ENCODE peak calls at places on chromosomes 4 and X, in seven cellular contexts. V is Calu3, E is MCF 10A, Q is left ventricle myocardium inferior, T is fibroblast of mammary gland, P is astrocyte of the spinal cord, W is esophagus squamous epithelium. U is an unnamed sample.

GRCh38 chr4:52861171-52861873 is 795 bp upstream of the RASL11B start:
- DNase-seq in V (no peak), E (no peak), Q (no peak), T (no peak), P (no peak), W (no peak), U (no peak)

GRCh38 chr4:156422576-156422975 is 468.9 kb upstream of the CTSO start:
- DNase-seq in V (no peak), E (no peak), Q (no peak), T (no peak), P (no peak), W (no peak), U (no peak)

GRCh38 chr4:70688795-70689231 is 481 bp downstream of the UTP3 start:
- DNase-seq in V (no peak), E (no peak), Q (no peak), T (no peak), P (no peak), W (no peak), U (no peak)

GRCh38 chr4:38753021-38753806 is 29.6 kb downstream of the TLR10 start:
- DNase-seq in V (peak), E (peak), Q (peak), T (peak), P (peak), W (no peak), U (no peak)

GRCh38 chrX:19389217-19389616 is 45.5 kb downstream of the PDHA1 start:
- DNase-seq in V (no peak), E (no peak), Q (no peak), T (no peak), P (no peak), W (no peak), U (no peak)

GRCh38 chr4:74449571-74450297 is 4.8 kb downstream of the AREG start:
- DNase-seq in V (no peak), E (peak), Q (no peak), T (peak), P (peak), W (no peak), U (no peak)

GRCh38 chr4:122688529-122688928 is 44.0 kb upstream of the BBS12 start:
- DNase-seq in V (no peak), E (no peak), Q (no peak), T (no peak), P (no peak), W (no peak), U (no peak)

GRCh38 chr4:31041385-31041784 is 321.2 kb downstream of the PCDH7 start:
- DNase-seq in V (no peak), E (no peak), Q (no peak), T (no peak), P (no peak), W (no peak), U (no peak)

GRCh38 chr4:109164011-109164410 is 138.4 kb downstream of the COL25A1 start:
- DNase-seq in V (peak), E (peak), Q (no peak), T (no peak), P (no peak), W (no peak), U (no peak)

GRCh38 chrX:149845385-149845784 is 35.6 kb upstream of the MAGEA8 start:
- DNase-seq in V (no peak), E (no peak), Q (no peak), T (no peak), P (no peak), W (no peak), U (no peak)

GRCh38 chr4:3252831-3253641 is 4.1 kb downstream of the MSANTD1 start:
- DNase-seq in V (no peak), E (no peak), Q (peak), T (no peak), P (no peak), W (no peak), U (peak)

GRCh38 chrX:41300758-41301437 is 33.1 kb upstream of the DDX3X start:
- DNase-seq in V (no peak), E (peak), Q (no peak), T (peak), P (peak), W (no peak), U (no peak)

GRCh38 chr4:17785858-17786257 is 4.4 kb upstream of the FAM184B start:
- DNase-seq in V (no peak), E (no peak), Q (no peak), T (no peak), P (no peak), W (no peak), U (no peak)

GRCh38 chrX:154436597-154437397 is at the start of gene GDI1:
- DNase-seq in V (peak), E (peak), Q (peak), T (peak), P (peak), W (no peak), U (no peak)

GRCh38 chr4:93814141-93814540 is 14.4 kb upstream of the ATOH1 start:
- DNase-seq in V (no peak), E (peak), Q (no peak), T (no peak), P (no peak), W (no peak), U (no peak)

GRCh38 chr4:54840992-54841768 is 183.4 kb downstream of the KIT start:
- DNase-seq in V (peak), E (peak), Q (no peak), T (peak), P (peak), W (no peak), U (no peak)

GRCh38 chr4:183966371-183966770 is 61.3 kb downstream of the STOX2 start:
- DNase-seq in V (no peak), E (peak), Q (no peak), T (no peak), P (no peak), W (no peak), U (no peak)

GRCh38 chrX:114675365-114675764 is 91.5 kb downstream of the HTR2C start:
- DNase-seq in V (no peak), E (peak), Q (no peak), T (peak), P (peak), W (no peak), U (no peak)

GRCh38 chrX:132818638-132819037 is 139.8 kb downstream of the HS6ST2 start:
- DNase-seq in V (no peak), E (no peak), Q (no peak), T (no peak), P (no peak), W (no peak), U (no peak)

GRCh38 chr4:71229477-71230257 is 109.2 kb upstream of the SLC4A4 start:
- DNase-seq in V (peak), E (peak), Q (no peak), T (peak), P (peak), W (no peak), U (no peak)

GRCh38 chr4:2042207-2042946 is 16.8 kb upstream of the NAT8L start:
- DNase-seq in V (peak), E (no peak), Q (no peak), T (no peak), P (no peak), W (no peak), U (no peak)
- TF ChIP-seq CTCF in V (no peak), E (no peak), Q (no peak), T (no peak), P (no peak), W (no peak), U (peak)

GRCh38 chr4:85127653-85128052 is 161.2 kb upstream of the WDFY3 start:
- DNase-seq in V (peak), E (peak), Q (no peak), T (peak), P (peak), W (no peak), U (peak)
- TF ChIP-seq CTCF in V (peak), E (peak), Q (peak), T (peak), P (peak), W (no peak), U (peak)

GRCh38 chrX:43953218-43953617 is 20.0 kb downstream of the NDP start:
- DNase-seq in V (no peak), E (no peak), Q (no peak), T (peak), P (peak), W (no peak), U (no peak)

GRCh38 chrX:43949669-43950068 is 23.5 kb downstream of the NDP start:
- DNase-seq in V (peak), E (no peak), Q (peak), T (no peak), P (no peak), W (no peak), U (no peak)
- TF ChIP-seq CTCF in V (no peak), E (no peak), Q (peak), T (peak), P (peak), W (no peak), U (peak)

DNA sequence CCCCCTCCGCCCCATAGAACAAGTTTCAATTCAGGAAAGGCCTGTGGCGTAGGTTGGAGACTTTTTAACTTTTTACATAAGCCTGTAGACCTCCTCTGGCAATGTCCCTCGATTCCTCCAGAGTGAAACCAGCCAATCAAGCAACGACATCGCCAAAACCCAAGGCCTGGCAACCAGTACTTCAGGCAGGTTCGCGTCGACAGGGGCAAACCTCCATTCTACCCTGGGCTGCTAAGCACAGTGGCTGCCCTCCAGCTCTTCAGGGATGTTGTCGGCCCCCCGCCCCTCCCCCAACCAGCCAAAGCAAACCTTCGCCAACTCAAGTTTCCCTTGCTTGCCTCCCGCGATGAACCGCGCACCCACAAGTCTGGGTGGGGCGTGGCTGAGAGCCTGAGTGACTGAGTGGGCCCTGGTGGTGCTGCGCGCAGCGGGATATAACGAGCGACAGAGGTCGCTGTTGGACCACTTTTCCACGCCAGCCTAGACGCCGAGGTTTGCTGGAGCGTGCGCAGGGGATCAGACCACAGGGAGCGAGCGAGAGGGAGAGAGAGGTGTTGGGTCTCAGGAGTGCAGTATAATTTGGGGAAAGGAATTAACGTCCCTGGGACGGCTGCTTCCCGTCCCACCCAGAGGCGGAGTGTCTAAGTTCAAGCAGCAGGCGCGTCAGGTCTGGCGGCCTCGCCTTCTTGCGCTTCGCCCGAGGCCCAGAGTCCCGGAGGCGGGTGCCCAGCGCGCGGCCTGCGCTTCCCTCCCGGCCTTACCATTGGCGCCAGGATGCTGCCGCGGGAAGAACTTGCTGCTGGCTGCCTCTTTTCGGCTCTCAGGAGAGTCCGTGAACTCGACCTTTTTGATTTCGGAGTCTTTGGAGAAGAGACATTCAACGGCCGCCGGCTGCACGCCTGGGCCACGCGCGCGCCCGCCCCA is 9.0 kb upstream of the PITX2 start:
- DNase-seq in V (peak), E (peak), Q (peak), T (peak), P (peak), W (no peak), U (no peak)
- TF ChIP-seq CTCF in V (peak), E (peak), Q (peak), T (peak), P (peak), W (peak), U (peak)

GRCh38 chr4:127482049-127482448 is 150.7 kb upstream of the INTU start:
- DNase-seq in V (no peak), E (no peak), Q (no peak), T (peak), P (no peak), W (no peak), U (no peak)

GRCh38 chr4:127484101-127484500 is 148.7 kb upstream of the INTU start:
- DNase-seq in V (no peak), E (no peak), Q (no peak), T (no peak), P (no peak), W (no peak), U (no peak)

GRCh38 chr4:127479031-127479622 is 153.6 kb upstream of the INTU start:
- DNase-seq in V (no peak), E (peak), Q (no peak), T (peak), P (peak), W (no peak), U (no peak)
- TF ChIP-seq CTCF in V (no peak), E (peak), Q (peak), T (peak), P (peak), W (no peak), U (peak)

DNA sequence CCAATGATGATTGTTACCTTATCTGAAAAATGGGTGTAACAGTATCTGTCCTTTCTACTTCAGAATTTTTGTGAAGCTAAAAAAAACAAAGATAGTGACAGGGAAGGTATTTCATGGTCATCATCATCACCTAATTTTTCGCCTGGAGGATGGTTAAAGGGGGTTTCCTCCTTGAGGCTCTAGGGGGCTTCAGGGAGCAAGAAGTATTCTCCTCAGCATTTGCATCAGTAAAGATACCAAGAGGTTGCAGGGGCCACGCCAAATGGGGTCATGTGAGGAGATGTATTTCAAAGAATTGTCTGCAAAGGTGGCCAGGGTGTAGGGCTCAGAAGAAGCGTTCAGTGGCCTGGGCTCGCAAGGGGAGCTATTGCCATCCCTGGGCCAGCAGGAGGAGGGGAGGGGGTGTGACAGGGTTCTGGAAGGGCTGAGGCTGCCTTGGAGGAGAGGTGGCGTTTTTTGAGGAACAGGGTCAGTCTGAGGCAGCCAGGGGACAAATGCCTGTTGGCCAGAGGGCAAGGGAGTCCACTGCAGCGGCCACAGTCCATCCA is 7.3 kb upstream of the NSG1 start:
- DNase-seq in V (no peak), E (no peak), Q (no peak), T (no peak), P (no peak), W (no peak), U (peak)
- TF ChIP-seq CTCF in V (no peak), E (no peak), Q (no peak), T (no peak), P (no peak), W (no peak), U (no peak)

DNA sequence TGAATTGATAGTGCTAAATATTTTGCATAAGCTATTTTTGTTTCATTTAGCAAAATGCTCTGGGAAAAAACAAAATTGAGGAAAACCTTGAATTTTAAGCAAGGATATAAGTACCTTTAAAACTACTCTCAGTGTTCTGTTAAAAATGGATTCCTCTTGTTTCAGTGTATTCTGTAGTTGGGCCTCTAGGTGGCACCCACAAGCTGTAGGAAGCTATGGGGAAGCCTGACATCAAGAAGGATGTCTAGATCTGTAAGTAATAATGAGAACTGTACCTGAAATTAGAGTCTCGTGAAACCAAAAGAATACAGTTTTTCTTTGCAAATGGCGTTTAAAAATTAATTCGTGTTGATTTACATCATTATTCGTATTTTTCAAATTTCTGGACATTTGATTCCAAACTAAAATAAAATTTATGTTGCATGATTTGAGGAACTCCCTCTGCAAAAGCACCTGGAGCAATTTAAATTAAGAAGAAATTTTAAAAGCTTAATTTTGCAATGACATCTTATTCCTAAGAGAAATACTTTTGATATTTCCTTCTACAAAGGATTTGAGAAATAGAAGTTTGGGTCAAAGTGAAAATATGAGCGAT is 51.2 kb downstream of the TMPRSS11E start:
- DNase-seq in V (peak), E (peak), Q (no peak), T (peak), P (peak), W (no peak), U (no peak)
- TF ChIP-seq CTCF in V (no peak), E (peak), Q (peak), T (peak), P (peak), W (peak), U (peak)

GRCh38 chrX:15469613-15470012 is 23.5 kb downstream of the PIR start:
- DNase-seq in V (no peak), E (no peak), Q (no peak), T (no peak), P (no peak), W (no peak), U (no peak)

GRCh38 chrX:15468036-15468435 is 25.1 kb downstream of the PIR start:
- DNase-seq in V (no peak), E (peak), Q (no peak), T (peak), P (peak), W (no peak), U (no peak)

GRCh38 chrX:15465347-15465746 is 27.8 kb downstream of the PIR start:
- DNase-seq in V (no peak), E (peak), Q (no peak), T (peak), P (no peak), W (no peak), U (no peak)

GRCh38 chrX:15465896-15466651 is 27.1 kb downstream of the PIR start:
- DNase-seq in V (peak), E (peak), Q (no peak), T (peak), P (no peak), W (no peak), U (no peak)

GRCh38 chrX:15464704-15465103 is 28.4 kb downstream of the PIR start:
- DNase-seq in V (no peak), E (no peak), Q (no peak), T (peak), P (no peak), W (no peak), U (no peak)
- TF ChIP-seq CTCF in V (no peak), E (no peak), Q (no peak), T (no peak), P (no peak), W (no peak), U (no peak)

U was measured in chondrocyte.